ENCODE peak calls at places on chromosomes 4 and X, in six cellular contexts. M is thoracic aorta; S is pancreas; U is effector memory CD4-positive, alpha-beta T cell; I is neural progenitor cell; G is psoas muscle. B is an unnamed sample. For H3K4me1, the result is how much of the 10 kb centered on the place peaks cover.

GRCh38 chr4:6942238-6942800 is 32.7 kb downstream of the TBC1D14 start:
- DNase-seq in U (no peak), I (no peak), M (no peak), G (peak), S (no peak), B (no peak)

GRCh38 chr4:47692691-47693090 is 145.2 kb downstream of the CORIN start:
- DNase-seq in I (no peak), U (no peak), M (no peak), S (no peak), G (no peak), B (no peak)

GRCh38 chrX:29690061-29690460 is 525.3 kb upstream of the MAGEB2 start:
- DNase-seq in S (no peak), M (no peak), I (no peak), U (no peak), G (no peak), B (no peak)

GRCh38 chr4:139670765-139671164 is 5.1 kb downstream of the MGST2 start:
- DNase-seq in M (no peak), U (no peak), I (no peak), G (no peak), S (no peak), B (no peak)

GRCh38 chr4:57068237-57068981 is 41.8 kb downstream of the IGFBP7 start:
- DNase-seq in M (no peak), G (no peak), S (no peak), U (no peak), I (no peak), B (no peak)

GRCh38 chr4:118348886-118349285 is 3.9 kb downstream of the PRSS12 start:
- DNase-seq in U (no peak), I (no peak), S (no peak), M (no peak), G (no peak), B (no peak)

GRCh38 chr4:139943277-139943676 is 210.7 kb downstream of the MAML3 start:
- DNase-seq in G (no peak), I (peak), M (no peak), U (no peak), S (no peak), B (no peak)

GRCh38 chr4:82293304-82293703 is 80.5 kb downstream of the HNRNPD start:
- DNase-seq in M (no peak), I (no peak), G (no peak), S (no peak), U (no peak), B (no peak)

GRCh38 chr4:24473309-24473721 is 111.0 kb downstream of the DHX15 start:
- DNase-seq in M (no peak), I (peak), U (no peak), G (no peak), S (no peak), B (no peak)

GRCh38 chrX:110208092-110208491 is 109.8 kb downstream of the AMMECR1 start:
- DNase-seq in I (no peak), S (no peak), G (no peak), M (no peak), U (no peak), B (no peak)

GRCh38 chr4:183430317-183430986 is 14.0 kb upstream of the CDKN2AIP start:
- DNase-seq in U (no peak), S (peak), M (no peak), I (peak), G (no peak), B (no peak)

GRCh38 chrX:122517781-122518180 is 666.3 kb upstream of the GRIA3 start:
- DNase-seq in G (no peak), S (no peak), U (no peak), M (no peak), I (no peak), B (no peak)

GRCh38 chrX:135923353-135923752 is 29.8 kb downstream of the SAGE1 start:
- DNase-seq in I (peak), G (no peak), U (no peak), M (no peak), S (no peak), B (no peak)

GRCh38 chrX:50629774-50630173 is 159.1 kb upstream of the DGKK start:
- DNase-seq in G (no peak), M (no peak), U (no peak), S (no peak), I (no peak), B (no peak)

GRCh38 chr4:53005149-53005546 is 143.0 kb downstream of the RASL11B start:
- DNase-seq in I (no peak), G (no peak), S (peak), U (no peak), M (no peak), B (no peak)
- H3K4me1 ChIP-seq in I (under half), G (under half), S (under half), U (under half), M (under half), B (under half)

DNA sequence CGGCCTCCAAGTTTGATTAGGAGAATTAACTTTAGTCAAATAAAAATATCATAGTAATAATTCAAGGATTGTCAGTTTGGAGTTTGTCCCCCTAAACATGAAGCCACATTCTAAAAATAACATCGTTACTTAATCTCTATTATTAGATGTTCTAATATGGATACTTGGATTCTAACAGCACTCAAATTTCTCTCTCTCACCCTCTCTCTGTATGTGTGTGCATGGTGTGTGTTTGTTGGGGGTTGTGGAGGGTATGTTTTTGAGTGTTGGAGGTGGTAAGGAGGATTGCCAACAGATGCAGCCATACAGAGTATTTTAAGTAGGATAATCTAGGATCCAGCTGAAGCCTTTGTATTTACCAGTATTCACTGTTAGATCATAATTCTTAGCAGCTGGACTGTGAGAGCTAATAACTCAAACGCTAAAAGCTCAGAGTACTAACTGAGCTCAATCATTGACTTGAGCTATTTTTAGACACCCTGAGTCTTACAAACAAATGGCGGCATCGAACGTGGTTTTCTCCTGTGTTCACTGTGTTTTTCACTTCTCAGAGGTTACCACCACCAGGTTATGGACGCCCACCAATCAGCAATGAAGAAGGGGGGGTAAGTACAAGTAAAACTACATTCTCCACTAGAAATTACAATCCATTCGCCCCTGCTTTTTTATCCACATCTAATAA is 8.8 kb downstream of the ENAM start:
- DNase-seq in G (no peak), M (no peak), S (no peak), I (no peak), U (no peak), B (no peak)
- H3K4me3 ChIP-seq in G (peak), M (peak), S (peak), I (no peak), U (no peak), B (no peak)

GRCh38 chrX:9327747-9328145 is 137.1 kb upstream of the TBL1X start:
- DNase-seq in S (no peak), U (no peak), I (no peak), M (no peak), G (no peak), B (no peak)

GRCh38 chrX:9326369-9326768 is 138.5 kb upstream of the TBL1X start:
- DNase-seq in M (no peak), U (no peak), I (no peak), S (no peak), G (no peak), B (no peak)

GRCh38 chrX:9327086-9327746 is 137.6 kb upstream of the TBL1X start:
- DNase-seq in G (no peak), M (no peak), I (no peak), U (no peak), S (no peak), B (no peak)

GRCh38 chrX:9324676-9325075 is 140.2 kb upstream of the TBL1X start:
- DNase-seq in M (no peak), U (no peak), S (no peak), I (no peak), G (no peak), B (no peak)

DNA sequence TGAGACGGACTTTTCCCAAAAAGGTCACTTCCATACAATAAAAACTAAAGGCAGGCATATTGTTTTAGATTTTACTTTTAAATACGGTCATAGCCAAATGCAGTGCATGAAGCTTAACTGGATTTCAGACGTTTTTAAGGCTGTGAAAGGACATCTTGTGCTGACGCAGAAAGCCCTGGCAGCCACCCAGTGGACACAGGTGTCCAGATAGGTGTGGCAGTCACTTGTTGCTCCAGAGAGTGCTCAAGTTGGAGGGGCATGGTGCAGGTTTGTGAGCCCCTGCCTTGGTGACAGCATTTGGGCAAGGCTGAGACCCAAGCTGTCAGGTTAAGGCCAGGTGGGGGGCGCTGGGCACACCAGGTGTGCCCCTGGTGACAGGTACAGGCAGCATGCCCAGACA is 135.8 kb upstream of the TBL1X start:
- DNase-seq in S (no peak), G (no peak), I (no peak), U (no peak), M (no peak), B (no peak)
- H3K4me1 ChIP-seq in S (under half), G (under half), I (under half), U (under half), M (under half), B (under half)

DNA sequence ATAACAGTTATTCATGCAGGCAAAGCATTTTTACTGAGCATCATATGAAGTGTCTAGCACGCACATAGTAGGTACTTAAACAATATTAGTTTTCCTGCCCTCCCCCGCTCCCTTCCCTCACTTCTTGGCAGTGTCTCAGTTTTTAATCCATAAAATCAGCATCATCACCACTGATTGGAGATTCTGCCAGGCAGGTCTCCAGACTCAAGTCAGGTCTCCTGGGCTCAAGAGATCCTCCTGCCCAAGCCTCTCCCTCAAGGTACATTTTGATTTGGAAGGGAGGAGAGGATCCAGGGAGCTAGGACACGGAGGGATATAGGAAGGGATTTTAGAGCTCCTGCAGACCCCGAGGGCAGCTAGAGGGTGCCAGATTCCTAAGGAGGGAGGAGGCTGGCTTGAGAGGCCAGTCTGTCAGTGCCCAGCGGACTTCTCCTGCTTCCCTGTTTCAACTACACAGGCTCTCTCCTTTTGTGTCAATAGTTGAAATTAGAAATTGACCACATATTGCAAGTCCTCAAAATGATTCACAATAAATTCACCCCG is 4.4 kb upstream of the FAT1 start:
- DNase-seq in M (no peak), I (peak), G (no peak), S (no peak), U (no peak), B (no peak)
- H3K4me3 ChIP-seq in M (peak), I (peak), G (no peak), S (no peak), U (no peak), B (no peak)

DNA sequence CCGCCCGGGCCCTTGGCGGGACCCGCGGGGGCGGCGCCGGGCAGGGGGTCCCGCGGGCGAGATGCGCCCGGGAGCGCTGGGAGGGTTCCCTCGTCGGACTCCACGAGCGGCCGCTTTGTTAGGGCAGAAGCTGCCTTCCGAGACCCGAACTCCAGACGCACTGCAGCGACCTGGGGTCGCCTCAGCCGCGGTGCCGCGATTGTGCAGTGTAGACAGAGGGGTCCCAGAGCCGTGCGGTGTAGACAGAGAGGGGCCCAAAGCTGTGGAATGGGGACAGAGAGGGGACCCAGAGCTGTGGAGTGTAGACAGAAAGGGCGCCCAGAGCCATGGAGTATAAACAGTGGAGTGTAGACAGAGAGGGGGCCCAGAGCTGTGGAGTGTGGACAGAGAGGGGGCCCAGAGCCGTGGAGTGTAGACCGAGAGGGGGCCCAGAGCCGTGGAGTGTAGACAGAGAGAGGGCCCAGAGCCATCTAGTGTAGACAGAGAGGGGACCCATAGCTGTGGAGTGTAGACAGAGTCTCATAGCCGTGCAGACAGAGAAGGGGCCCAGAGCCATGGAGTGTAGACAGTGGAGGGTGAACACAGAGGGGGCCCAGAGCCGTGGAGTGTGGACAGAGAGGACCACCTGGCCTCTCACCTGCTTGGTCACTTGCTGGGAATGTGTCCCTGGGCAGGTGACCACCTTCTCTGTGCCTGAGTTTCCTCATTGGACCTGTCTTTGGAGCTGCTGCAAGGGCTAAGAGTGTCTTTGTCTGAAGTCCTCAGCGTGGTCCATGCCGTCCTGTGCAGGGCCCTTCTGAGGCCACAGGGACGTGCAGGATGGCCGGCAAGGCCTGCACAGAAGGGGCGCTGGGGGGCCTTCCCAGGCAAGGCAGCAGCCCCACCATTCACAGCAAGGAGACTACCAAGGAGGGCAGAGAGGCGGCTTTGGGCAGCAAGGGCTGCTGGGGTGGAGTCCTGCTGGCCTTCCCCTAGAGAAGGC is 880 bp downstream of the RGS12 start:
- DNase-seq in M (no peak), I (no peak), S (no peak), U (no peak), G (no peak), B (no peak)
- H3K4me1 ChIP-seq in M (under half), I (under half), S (under half), U (under half), G (under half), B (under half)

GRCh38 chr4:103099691-103100392 is at the start of gene BDH2:
- DNase-seq in G (peak), I (peak), S (peak), M (no peak), U (peak), B (no peak)
- H3K4me3 ChIP-seq in G (peak), I (peak), S (peak), M (peak), U (peak), B (peak)

GRCh38 chrX:31228415-31228832 is 156.6 kb upstream of the FTHL17 start:
- DNase-seq in G (no peak), S (no peak), M (no peak), U (no peak), I (no peak), B (peak)

GRCh38 chrX:31223817-31224216 is 152.0 kb upstream of the FTHL17 start:
- DNase-seq in G (no peak), M (no peak), U (no peak), I (no peak), S (no peak), B (no peak)

GRCh38 chrX:31224321-31225012 is 152.6 kb upstream of the FTHL17 start:
- DNase-seq in I (no peak), G (no peak), S (no peak), U (no peak), M (no peak), B (no peak)

GRCh38 chrX:31227250-31227649 is 155.4 kb upstream of the FTHL17 start:
- DNase-seq in I (no peak), U (no peak), G (no peak), S (no peak), M (no peak), B (no peak)

GRCh38 chrX:31225819-31226218 is 154.0 kb upstream of the FTHL17 start:
- DNase-seq in I (no peak), S (no peak), M (no peak), U (no peak), G (no peak), B (no peak)
- H3K4me1 ChIP-seq in I (under half), S (under half), M (under half), U (under half), G (under half), B (under half)

DNA sequence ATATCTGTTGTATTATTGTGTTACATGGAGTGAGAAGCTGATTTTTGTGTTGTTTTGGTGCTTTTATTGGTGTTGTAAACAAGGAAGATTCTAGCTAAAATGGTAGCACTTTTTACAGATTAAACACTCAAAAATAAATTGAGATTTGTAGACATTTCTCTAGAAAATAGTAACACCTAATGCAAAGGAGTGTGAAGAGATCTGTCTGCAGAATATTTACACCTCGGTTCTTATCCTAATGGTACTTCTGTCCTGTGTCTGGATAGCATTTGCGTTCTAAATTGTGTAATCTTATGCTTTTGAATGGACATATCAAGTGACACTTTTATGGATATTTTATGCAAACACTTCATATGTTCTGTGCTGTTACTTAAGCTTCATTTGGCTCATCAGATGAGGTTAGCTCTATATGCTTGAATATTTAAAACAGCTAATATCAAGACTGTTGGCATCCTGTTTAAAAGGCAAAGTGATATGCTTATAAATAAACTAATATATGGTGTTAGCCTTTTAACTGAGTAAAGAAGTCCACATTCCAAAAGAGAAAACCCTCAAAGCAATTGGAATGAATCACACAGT is 6.0 kb downstream of the PCDH7 start:
- DNase-seq in S (no peak), M (no peak), I (no peak), G (no peak), U (no peak), B (no peak)
- H3K4me3 ChIP-seq in S (no peak), M (peak), I (no peak), G (no peak), U (no peak), B (no peak)

DNA sequence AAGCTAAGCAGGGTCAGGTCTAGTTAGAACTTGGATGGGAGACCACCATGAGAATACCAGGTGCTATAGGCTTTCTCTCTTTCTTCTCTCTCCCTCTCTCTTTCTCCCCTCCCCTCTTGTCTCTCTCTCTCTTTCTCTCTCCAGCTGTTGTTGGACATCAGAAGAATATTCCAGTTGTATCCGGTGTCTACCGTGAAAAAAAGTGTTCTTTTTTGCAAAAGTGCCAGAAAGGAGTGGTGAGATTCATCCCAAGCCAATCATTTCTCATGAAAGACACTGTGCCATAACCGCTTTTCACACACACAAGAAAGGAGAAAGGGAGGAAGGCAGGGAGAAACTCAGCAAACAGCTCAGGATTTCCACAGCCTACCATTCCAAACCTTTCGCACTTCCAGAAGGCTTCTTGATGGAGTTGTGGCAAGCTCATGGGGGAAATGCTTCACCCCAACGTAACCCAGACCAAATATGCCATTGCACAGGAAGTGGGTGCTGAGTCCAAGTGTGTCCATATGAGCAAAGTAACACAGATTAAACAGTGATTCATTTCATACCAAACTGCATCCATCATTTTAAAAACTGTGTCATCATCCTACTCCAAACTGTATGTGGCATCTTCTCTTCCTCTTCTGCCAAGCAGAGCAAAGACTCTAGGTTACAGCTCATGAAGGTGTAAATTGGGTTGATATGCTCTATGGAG is 224.0 kb downstream of the APBB2 start:
- DNase-seq in M (no peak), G (no peak), U (no peak), I (no peak), S (no peak), B (no peak)
- H3K4me1 ChIP-seq in M (under half), G (under half), U (under half), I (under half), S (under half), B (under half)